ENCODE peak calls at places on chromosomes 1 and 21, in nine cellular contexts. One of them, this sample, is unnamed.

GRCh38 chr1:177310326-177310725 is 139.6 kb downstream of the BRINP2 start:
- ATAC-seq in activated T-cell treated with anti-CD3 and anti-CD28 coated beads, Interleukin-2, amount 50 U/mL, for 72 hours: no peak
- ATAC-seq in activated CD8-positive, alpha-beta memory T cell treated with anti-CD3 and anti-CD28 coated beads, Interleukin-2, amount 10 ng/mL, durations not matched to agents 7 days and 5 days: no peak
- ATAC-seq in psoas muscle: no peak
- ATAC-seq in effector memory CD8-positive, alpha-beta T cell: no peak
- ATAC-seq in right cardiac atrium: no peak
- ATAC-seq in GM12878: no peak
- ATAC-seq in CD8-positive, alpha-beta T cell: no peak
- ATAC-seq in left ventricle myocardium superior: no peak
- ATAC-seq in this sample: no peak

GRCh38 chr1:43822040-43822439 is 111.6 kb upstream of the ARTN start:
- ATAC-seq in effector memory CD8-positive, alpha-beta T cell: no peak
- ATAC-seq in psoas muscle: peak
- ATAC-seq in left ventricle myocardium superior: peak
- ATAC-seq in GM12878: no peak
- ATAC-seq in activated CD8-positive, alpha-beta memory T cell treated with anti-CD3 and anti-CD28 coated beads, Interleukin-2, amount 10 ng/mL, durations not matched to agents 7 days and 5 days: no peak
- ATAC-seq in right cardiac atrium: peak
- ATAC-seq in activated T-cell treated with anti-CD3 and anti-CD28 coated beads, Interleukin-2, amount 50 U/mL, for 72 hours: no peak
- ATAC-seq in CD8-positive, alpha-beta T cell: no peak
- ATAC-seq in this sample: peak

GRCh38 chr1:226677121-226678020 is 61.7 kb downstream of the ITPKB start:
- ATAC-seq in left ventricle myocardium superior: peak
- ATAC-seq in psoas muscle: peak
- ATAC-seq in effector memory CD8-positive, alpha-beta T cell: peak
- ATAC-seq in activated T-cell treated with anti-CD3 and anti-CD28 coated beads, Interleukin-2, amount 50 U/mL, for 72 hours: peak
- ATAC-seq in right cardiac atrium: peak
- ATAC-seq in activated CD8-positive, alpha-beta memory T cell treated with anti-CD3 and anti-CD28 coated beads, Interleukin-2, amount 10 ng/mL, durations not matched to agents 7 days and 5 days: peak
- ATAC-seq in CD8-positive, alpha-beta T cell: peak
- ATAC-seq in GM12878: peak
- ATAC-seq in this sample: peak

GRCh38 chr1:235887676-235888075 is 21.0 kb upstream of the LYST start:
- ATAC-seq in left ventricle myocardium superior: no peak
- ATAC-seq in GM12878: peak
- ATAC-seq in activated T-cell treated with anti-CD3 and anti-CD28 coated beads, Interleukin-2, amount 50 U/mL, for 72 hours: peak
- ATAC-seq in right cardiac atrium: no peak
- ATAC-seq in psoas muscle: no peak
- ATAC-seq in activated CD8-positive, alpha-beta memory T cell treated with anti-CD3 and anti-CD28 coated beads, Interleukin-2, amount 10 ng/mL, durations not matched to agents 7 days and 5 days: peak
- ATAC-seq in CD8-positive, alpha-beta T cell: peak
- ATAC-seq in effector memory CD8-positive, alpha-beta T cell: no peak
- ATAC-seq in this sample: no peak

GRCh38 chr1:27527223-27527856 is 37.4 kb upstream of the WASF2 start:
- ATAC-seq in left ventricle myocardium superior: peak
- ATAC-seq in CD8-positive, alpha-beta T cell: peak
- ATAC-seq in GM12878: peak
- ATAC-seq in psoas muscle: peak
- ATAC-seq in activated CD8-positive, alpha-beta memory T cell treated with anti-CD3 and anti-CD28 coated beads, Interleukin-2, amount 10 ng/mL, durations not matched to agents 7 days and 5 days: no peak
- ATAC-seq in right cardiac atrium: no peak
- ATAC-seq in activated T-cell treated with anti-CD3 and anti-CD28 coated beads, Interleukin-2, amount 50 U/mL, for 72 hours: no peak
- ATAC-seq in effector memory CD8-positive, alpha-beta T cell: peak
- ATAC-seq in this sample: peak

GRCh38 chr21:33886316-33886715 is 29.3 kb downstream of the ATP5PO start:
- ATAC-seq in CD8-positive, alpha-beta T cell: no peak
- ATAC-seq in psoas muscle: no peak
- ATAC-seq in activated CD8-positive, alpha-beta memory T cell treated with anti-CD3 and anti-CD28 coated beads, Interleukin-2, amount 10 ng/mL, durations not matched to agents 7 days and 5 days: no peak
- ATAC-seq in GM12878: no peak
- ATAC-seq in left ventricle myocardium superior: no peak
- ATAC-seq in right cardiac atrium: no peak
- ATAC-seq in effector memory CD8-positive, alpha-beta T cell: no peak
- ATAC-seq in activated T-cell treated with anti-CD3 and anti-CD28 coated beads, Interleukin-2, amount 50 U/mL, for 72 hours: no peak
- ATAC-seq in this sample: no peak

GRCh38 chr1:160171352-160171751 is 19.0 kb upstream of the CASQ1 start:
- ATAC-seq in left ventricle myocardium superior: no peak
- ATAC-seq in CD8-positive, alpha-beta T cell: no peak
- ATAC-seq in activated CD8-positive, alpha-beta memory T cell treated with anti-CD3 and anti-CD28 coated beads, Interleukin-2, amount 10 ng/mL, durations not matched to agents 7 days and 5 days: no peak
- ATAC-seq in GM12878: no peak
- ATAC-seq in psoas muscle: no peak
- ATAC-seq in effector memory CD8-positive, alpha-beta T cell: no peak
- ATAC-seq in right cardiac atrium: no peak
- ATAC-seq in activated T-cell treated with anti-CD3 and anti-CD28 coated beads, Interleukin-2, amount 50 U/mL, for 72 hours: no peak
- ATAC-seq in this sample: no peak

GRCh38 chr21:33817136-33817535 is 98.5 kb downstream of the ATP5PO start:
- ATAC-seq in effector memory CD8-positive, alpha-beta T cell: no peak
- ATAC-seq in activated CD8-positive, alpha-beta memory T cell treated with anti-CD3 and anti-CD28 coated beads, Interleukin-2, amount 10 ng/mL, durations not matched to agents 7 days and 5 days: no peak
- ATAC-seq in CD8-positive, alpha-beta T cell: no peak
- ATAC-seq in right cardiac atrium: no peak
- ATAC-seq in activated T-cell treated with anti-CD3 and anti-CD28 coated beads, Interleukin-2, amount 50 U/mL, for 72 hours: no peak
- ATAC-seq in psoas muscle: no peak
- ATAC-seq in left ventricle myocardium superior: no peak
- ATAC-seq in GM12878: no peak
- ATAC-seq in this sample: no peak

GRCh38 chr21:39805983-39806382 is 61.0 kb downstream of the IGSF5 start:
- ATAC-seq in GM12878: no peak
- ATAC-seq in CD8-positive, alpha-beta T cell: no peak
- ATAC-seq in right cardiac atrium: no peak
- ATAC-seq in left ventricle myocardium superior: no peak
- ATAC-seq in activated T-cell treated with anti-CD3 and anti-CD28 coated beads, Interleukin-2, amount 50 U/mL, for 72 hours: no peak
- ATAC-seq in activated CD8-positive, alpha-beta memory T cell treated with anti-CD3 and anti-CD28 coated beads, Interleukin-2, amount 10 ng/mL, durations not matched to agents 7 days and 5 days: no peak
- ATAC-seq in effector memory CD8-positive, alpha-beta T cell: no peak
- ATAC-seq in psoas muscle: no peak
- ATAC-seq in this sample: no peak

GRCh38 chr1:6091823-6092109 is 46.1 kb downstream of the KCNAB2 start:
- ATAC-seq in GM12878: no peak
- ATAC-seq in left ventricle myocardium superior: no peak
- ATAC-seq in activated T-cell treated with anti-CD3 and anti-CD28 coated beads, Interleukin-2, amount 50 U/mL, for 72 hours: no peak
- ATAC-seq in activated CD8-positive, alpha-beta memory T cell treated with anti-CD3 and anti-CD28 coated beads, Interleukin-2, amount 10 ng/mL, durations not matched to agents 7 days and 5 days: no peak
- ATAC-seq in psoas muscle: no peak
- ATAC-seq in effector memory CD8-positive, alpha-beta T cell: no peak
- ATAC-seq in CD8-positive, alpha-beta T cell: no peak
- ATAC-seq in right cardiac atrium: no peak
- ATAC-seq in this sample: no peak

GRCh38 chr1:166700696-166701095 is 138.6 kb upstream of the POGK start:
- ATAC-seq in GM12878: no peak
- ATAC-seq in psoas muscle: no peak
- ATAC-seq in activated CD8-positive, alpha-beta memory T cell treated with anti-CD3 and anti-CD28 coated beads, Interleukin-2, amount 10 ng/mL, durations not matched to agents 7 days and 5 days: no peak
- ATAC-seq in left ventricle myocardium superior: no peak
- ATAC-seq in effector memory CD8-positive, alpha-beta T cell: no peak
- ATAC-seq in right cardiac atrium: no peak
- ATAC-seq in CD8-positive, alpha-beta T cell: no peak
- ATAC-seq in activated T-cell treated with anti-CD3 and anti-CD28 coated beads, Interleukin-2, amount 50 U/mL, for 72 hours: no peak
- ATAC-seq in this sample: no peak

GRCh38 chr1:40659649-40659947 is 5.9 kb downstream of the RIMS3 start:
- ATAC-seq in activated T-cell treated with anti-CD3 and anti-CD28 coated beads, Interleukin-2, amount 50 U/mL, for 72 hours: no peak
- ATAC-seq in effector memory CD8-positive, alpha-beta T cell: no peak
- ATAC-seq in right cardiac atrium: peak
- ATAC-seq in left ventricle myocardium superior: no peak
- ATAC-seq in psoas muscle: no peak
- ATAC-seq in activated CD8-positive, alpha-beta memory T cell treated with anti-CD3 and anti-CD28 coated beads, Interleukin-2, amount 10 ng/mL, durations not matched to agents 7 days and 5 days: no peak
- ATAC-seq in CD8-positive, alpha-beta T cell: no peak
- ATAC-seq in GM12878: no peak
- ATAC-seq in this sample: no peak

GRCh38 chr1:174982971-174983689 is 16.6 kb upstream of the CACYBP start:
- ATAC-seq in right cardiac atrium: no peak
- ATAC-seq in psoas muscle: no peak
- ATAC-seq in CD8-positive, alpha-beta T cell: peak
- ATAC-seq in effector memory CD8-positive, alpha-beta T cell: no peak
- ATAC-seq in activated T-cell treated with anti-CD3 and anti-CD28 coated beads, Interleukin-2, amount 50 U/mL, for 72 hours: peak
- ATAC-seq in activated CD8-positive, alpha-beta memory T cell treated with anti-CD3 and anti-CD28 coated beads, Interleukin-2, amount 10 ng/mL, durations not matched to agents 7 days and 5 days: peak
- ATAC-seq in left ventricle myocardium superior: no peak
- ATAC-seq in GM12878: no peak
- ATAC-seq in this sample: no peak

GRCh38 chr1:88228153-88228552 is 455.9 kb upstream of the PKN2 start:
- ATAC-seq in right cardiac atrium: no peak
- ATAC-seq in GM12878: no peak
- ATAC-seq in left ventricle myocardium superior: no peak
- ATAC-seq in activated CD8-positive, alpha-beta memory T cell treated with anti-CD3 and anti-CD28 coated beads, Interleukin-2, amount 10 ng/mL, durations not matched to agents 7 days and 5 days: no peak
- ATAC-seq in psoas muscle: no peak
- ATAC-seq in CD8-positive, alpha-beta T cell: no peak
- ATAC-seq in activated T-cell treated with anti-CD3 and anti-CD28 coated beads, Interleukin-2, amount 50 U/mL, for 72 hours: no peak
- ATAC-seq in effector memory CD8-positive, alpha-beta T cell: no peak
- ATAC-seq in this sample: no peak

GRCh38 chr1:232211149-232211548 is 418.8 kb downstream of the SIPA1L2 start:
- ATAC-seq in activated CD8-positive, alpha-beta memory T cell treated with anti-CD3 and anti-CD28 coated beads, Interleukin-2, amount 10 ng/mL, durations not matched to agents 7 days and 5 days: no peak
- ATAC-seq in right cardiac atrium: no peak
- ATAC-seq in CD8-positive, alpha-beta T cell: no peak
- ATAC-seq in effector memory CD8-positive, alpha-beta T cell: no peak
- ATAC-seq in activated T-cell treated with anti-CD3 and anti-CD28 coated beads, Interleukin-2, amount 50 U/mL, for 72 hours: no peak
- ATAC-seq in left ventricle myocardium superior: no peak
- ATAC-seq in GM12878: peak
- ATAC-seq in psoas muscle: no peak
- ATAC-seq in this sample: no peak

GRCh38 chr21:17441370-17441769 is 71.5 kb upstream of the CXADR start:
- ATAC-seq in effector memory CD8-positive, alpha-beta T cell: no peak
- ATAC-seq in right cardiac atrium: no peak
- ATAC-seq in CD8-positive, alpha-beta T cell: no peak
- ATAC-seq in activated CD8-positive, alpha-beta memory T cell treated with anti-CD3 and anti-CD28 coated beads, Interleukin-2, amount 10 ng/mL, durations not matched to agents 7 days and 5 days: no peak
- ATAC-seq in GM12878: no peak
- ATAC-seq in psoas muscle: no peak
- ATAC-seq in activated T-cell treated with anti-CD3 and anti-CD28 coated beads, Interleukin-2, amount 50 U/mL, for 72 hours: no peak
- ATAC-seq in left ventricle myocardium superior: no peak
- ATAC-seq in this sample: no peak

GRCh38 chr1:5491207-5491904 is 500.9 kb downstream of the NPHP4 start:
- ATAC-seq in right cardiac atrium: no peak
- ATAC-seq in left ventricle myocardium superior: no peak
- ATAC-seq in GM12878: no peak
- ATAC-seq in CD8-positive, alpha-beta T cell: no peak
- ATAC-seq in activated CD8-positive, alpha-beta memory T cell treated with anti-CD3 and anti-CD28 coated beads, Interleukin-2, amount 10 ng/mL, durations not matched to agents 7 days and 5 days: no peak
- ATAC-seq in effector memory CD8-positive, alpha-beta T cell: no peak
- ATAC-seq in activated T-cell treated with anti-CD3 and anti-CD28 coated beads, Interleukin-2, amount 50 U/mL, for 72 hours: no peak
- ATAC-seq in psoas muscle: no peak
- ATAC-seq in this sample: no peak

GRCh38 chr1:107782192-107782845 is 182.7 kb downstream of the VAV3 start:
- ATAC-seq in GM12878: peak
- ATAC-seq in left ventricle myocardium superior: peak
- ATAC-seq in effector memory CD8-positive, alpha-beta T cell: no peak
- ATAC-seq in psoas muscle: no peak
- ATAC-seq in right cardiac atrium: peak
- ATAC-seq in activated CD8-positive, alpha-beta memory T cell treated with anti-CD3 and anti-CD28 coated beads, Interleukin-2, amount 10 ng/mL, durations not matched to agents 7 days and 5 days: no peak
- ATAC-seq in activated T-cell treated with anti-CD3 and anti-CD28 coated beads, Interleukin-2, amount 50 U/mL, for 72 hours: no peak
- ATAC-seq in CD8-positive, alpha-beta T cell: no peak
- ATAC-seq in this sample: no peak

GRCh38 chr1:63664742-63665141 is 71.5 kb downstream of the PGM1 start:
- ATAC-seq in psoas muscle: no peak
- ATAC-seq in activated T-cell treated with anti-CD3 and anti-CD28 coated beads, Interleukin-2, amount 50 U/mL, for 72 hours: no peak
- ATAC-seq in activated CD8-positive, alpha-beta memory T cell treated with anti-CD3 and anti-CD28 coated beads, Interleukin-2, amount 10 ng/mL, durations not matched to agents 7 days and 5 days: no peak
- ATAC-seq in CD8-positive, alpha-beta T cell: no peak
- ATAC-seq in right cardiac atrium: no peak
- ATAC-seq in GM12878: no peak
- ATAC-seq in effector memory CD8-positive, alpha-beta T cell: no peak
- ATAC-seq in left ventricle myocardium superior: no peak
- ATAC-seq in this sample: no peak

GRCh38 chr1:201061886-201062285 is 38.4 kb upstream of the KIF21B start:
- ATAC-seq in activated T-cell treated with anti-CD3 and anti-CD28 coated beads, Interleukin-2, amount 50 U/mL, for 72 hours: no peak
- ATAC-seq in CD8-positive, alpha-beta T cell: no peak
- ATAC-seq in right cardiac atrium: no peak
- ATAC-seq in activated CD8-positive, alpha-beta memory T cell treated with anti-CD3 and anti-CD28 coated beads, Interleukin-2, amount 10 ng/mL, durations not matched to agents 7 days and 5 days: no peak
- ATAC-seq in psoas muscle: no peak
- ATAC-seq in effector memory CD8-positive, alpha-beta T cell: no peak
- ATAC-seq in GM12878: no peak
- ATAC-seq in left ventricle myocardium superior: no peak
- ATAC-seq in this sample: no peak

GRCh38 chr1:41633764-41634163 is 149.3 kb upstream of the EDN2 start:
- ATAC-seq in activated CD8-positive, alpha-beta memory T cell treated with anti-CD3 and anti-CD28 coated beads, Interleukin-2, amount 10 ng/mL, durations not matched to agents 7 days and 5 days: no peak
- ATAC-seq in effector memory CD8-positive, alpha-beta T cell: no peak
- ATAC-seq in CD8-positive, alpha-beta T cell: no peak
- ATAC-seq in GM12878: no peak
- ATAC-seq in right cardiac atrium: no peak
- ATAC-seq in psoas muscle: no peak
- ATAC-seq in activated T-cell treated with anti-CD3 and anti-CD28 coated beads, Interleukin-2, amount 50 U/mL, for 72 hours: peak
- ATAC-seq in left ventricle myocardium superior: no peak
- ATAC-seq in this sample: no peak

GRCh38 chr21:36904093-36904666 is 62.3 kb downstream of the HLCS start:
- ATAC-seq in psoas muscle: no peak
- ATAC-seq in left ventricle myocardium superior: no peak
- ATAC-seq in GM12878: no peak
- ATAC-seq in activated T-cell treated with anti-CD3 and anti-CD28 coated beads, Interleukin-2, amount 50 U/mL, for 72 hours: peak
- ATAC-seq in activated CD8-positive, alpha-beta memory T cell treated with anti-CD3 and anti-CD28 coated beads, Interleukin-2, amount 10 ng/mL, durations not matched to agents 7 days and 5 days: no peak
- ATAC-seq in right cardiac atrium: no peak
- ATAC-seq in CD8-positive, alpha-beta T cell: no peak
- ATAC-seq in effector memory CD8-positive, alpha-beta T cell: no peak
- ATAC-seq in this sample: no peak

GRCh38 chr1:64163972-64164371 is 39.5 kb upstream of the UBE2U start:
- ATAC-seq in effector memory CD8-positive, alpha-beta T cell: no peak
- ATAC-seq in left ventricle myocardium superior: peak
- ATAC-seq in CD8-positive, alpha-beta T cell: no peak
- ATAC-seq in GM12878: no peak
- ATAC-seq in psoas muscle: no peak
- ATAC-seq in activated T-cell treated with anti-CD3 and anti-CD28 coated beads, Interleukin-2, amount 50 U/mL, for 72 hours: no peak
- ATAC-seq in activated CD8-positive, alpha-beta memory T cell treated with anti-CD3 and anti-CD28 coated beads, Interleukin-2, amount 10 ng/mL, durations not matched to agents 7 days and 5 days: no peak
- ATAC-seq in right cardiac atrium: peak
- ATAC-seq in this sample: peak

GRCh38 chr1:37795340-37796110 is 1.9 kb downstream of the MANEAL start:
- ATAC-seq in right cardiac atrium: peak
- ATAC-seq in GM12878: peak
- ATAC-seq in CD8-positive, alpha-beta T cell: peak
- ATAC-seq in left ventricle myocardium superior: peak
- ATAC-seq in psoas muscle: peak
- ATAC-seq in activated CD8-positive, alpha-beta memory T cell treated with anti-CD3 and anti-CD28 coated beads, Interleukin-2, amount 10 ng/mL, durations not matched to agents 7 days and 5 days: no peak
- ATAC-seq in activated T-cell treated with anti-CD3 and anti-CD28 coated beads, Interleukin-2, amount 50 U/mL, for 72 hours: no peak
- ATAC-seq in effector memory CD8-positive, alpha-beta T cell: no peak
- ATAC-seq in this sample: peak

GRCh38 chr1:109383087-109383779 is 14.5 kb downstream of the SORT1 start:
- ATAC-seq in right cardiac atrium: no peak
- ATAC-seq in CD8-positive, alpha-beta T cell: no peak
- ATAC-seq in psoas muscle: no peak
- ATAC-seq in effector memory CD8-positive, alpha-beta T cell: no peak
- ATAC-seq in GM12878: no peak
- ATAC-seq in activated T-cell treated with anti-CD3 and anti-CD28 coated beads, Interleukin-2, amount 50 U/mL, for 72 hours: no peak
- ATAC-seq in activated CD8-positive, alpha-beta memory T cell treated with anti-CD3 and anti-CD28 coated beads, Interleukin-2, amount 10 ng/mL, durations not matched to agents 7 days and 5 days: no peak
- ATAC-seq in left ventricle myocardium superior: no peak
- ATAC-seq in this sample: no peak

GRCh38 chr1:245292141-245292540 is 137.4 kb downstream of the KIF26B start:
- ATAC-seq in left ventricle myocardium superior: no peak
- ATAC-seq in activated T-cell treated with anti-CD3 and anti-CD28 coated beads, Interleukin-2, amount 50 U/mL, for 72 hours: no peak
- ATAC-seq in CD8-positive, alpha-beta T cell: no peak
- ATAC-seq in right cardiac atrium: no peak
- ATAC-seq in activated CD8-positive, alpha-beta memory T cell treated with anti-CD3 and anti-CD28 coated beads, Interleukin-2, amount 10 ng/mL, durations not matched to agents 7 days and 5 days: no peak
- ATAC-seq in effector memory CD8-positive, alpha-beta T cell: no peak
- ATAC-seq in GM12878: no peak
- ATAC-seq in psoas muscle: no peak
- ATAC-seq in this sample: no peak

GRCh38 chr1:223515416-223515815 is 122.2 kb downstream of the CCDC185 start:
- ATAC-seq in left ventricle myocardium superior: no peak
- ATAC-seq in CD8-positive, alpha-beta T cell: no peak
- ATAC-seq in effector memory CD8-positive, alpha-beta T cell: peak
- ATAC-seq in right cardiac atrium: no peak
- ATAC-seq in activated T-cell treated with anti-CD3 and anti-CD28 coated beads, Interleukin-2, amount 50 U/mL, for 72 hours: peak
- ATAC-seq in activated CD8-positive, alpha-beta memory T cell treated with anti-CD3 and anti-CD28 coated beads, Interleukin-2, amount 10 ng/mL, durations not matched to agents 7 days and 5 days: no peak
- ATAC-seq in psoas muscle: no peak
- ATAC-seq in GM12878: no peak
- ATAC-seq in this sample: no peak

GRCh38 chr1:221164029-221164428 is 284.8 kb downstream of the HLX start:
- ATAC-seq in GM12878: no peak
- ATAC-seq in CD8-positive, alpha-beta T cell: no peak
- ATAC-seq in right cardiac atrium: no peak
- ATAC-seq in activated CD8-positive, alpha-beta memory T cell treated with anti-CD3 and anti-CD28 coated beads, Interleukin-2, amount 10 ng/mL, durations not matched to agents 7 days and 5 days: no peak
- ATAC-seq in effector memory CD8-positive, alpha-beta T cell: no peak
- ATAC-seq in activated T-cell treated with anti-CD3 and anti-CD28 coated beads, Interleukin-2, amount 50 U/mL, for 72 hours: no peak
- ATAC-seq in left ventricle myocardium superior: no peak
- ATAC-seq in psoas muscle: no peak
- ATAC-seq in this sample: no peak

GRCh38 chr1:175157200-175157599 is 35.4 kb downstream of the KIAA0040 start:
- ATAC-seq in right cardiac atrium: no peak
- ATAC-seq in left ventricle myocardium superior: no peak
- ATAC-seq in activated CD8-positive, alpha-beta memory T cell treated with anti-CD3 and anti-CD28 coated beads, Interleukin-2, amount 10 ng/mL, durations not matched to agents 7 days and 5 days: no peak
- ATAC-seq in CD8-positive, alpha-beta T cell: no peak
- ATAC-seq in GM12878: no peak
- ATAC-seq in effector memory CD8-positive, alpha-beta T cell: no peak
- ATAC-seq in activated T-cell treated with anti-CD3 and anti-CD28 coated beads, Interleukin-2, amount 50 U/mL, for 72 hours: peak
- ATAC-seq in psoas muscle: no peak
- ATAC-seq in this sample: no peak

GRCh38 chr1:33008051-33008914 is 28.4 kb downstream of the AK2 start:
- ATAC-seq in left ventricle myocardium superior: peak
- ATAC-seq in right cardiac atrium: no peak
- ATAC-seq in CD8-positive, alpha-beta T cell: no peak
- ATAC-seq in psoas muscle: no peak
- ATAC-seq in effector memory CD8-positive, alpha-beta T cell: no peak
- ATAC-seq in activated CD8-positive, alpha-beta memory T cell treated with anti-CD3 and anti-CD28 coated beads, Interleukin-2, amount 10 ng/mL, durations not matched to agents 7 days and 5 days: no peak
- ATAC-seq in GM12878: no peak
- ATAC-seq in activated T-cell treated with anti-CD3 and anti-CD28 coated beads, Interleukin-2, amount 50 U/mL, for 72 hours: no peak
- ATAC-seq in this sample: no peak

GRCh38 chr1:9824702-9825089 is 931 bp upstream of the CLSTN1 start:
- ATAC-seq in GM12878: no peak
- ATAC-seq in left ventricle myocardium superior: no peak
- ATAC-seq in activated CD8-positive, alpha-beta memory T cell treated with anti-CD3 and anti-CD28 coated beads, Interleukin-2, amount 10 ng/mL, durations not matched to agents 7 days and 5 days: no peak
- ATAC-seq in effector memory CD8-positive, alpha-beta T cell: no peak
- ATAC-seq in CD8-positive, alpha-beta T cell: no peak
- ATAC-seq in psoas muscle: no peak
- ATAC-seq in activated T-cell treated with anti-CD3 and anti-CD28 coated beads, Interleukin-2, amount 50 U/mL, for 72 hours: no peak
- ATAC-seq in right cardiac atrium: no peak
- ATAC-seq in this sample: no peak